ENCODE peak calls at places on chromosomes 12 and 14, in eight cellular contexts. One of them, this sample, is unnamed.
A peak's percentile ranks its signal among the peaks of the same experiment; 100 is the strongest.

GRCh38 chr14:61368061-61368710 is 46.8 kb downstream of the PRKCH start:
- DNase-seq in body of pancreas: no peak
- DNase-seq in T-helper 1 cell: no peak
- DNase-seq in activated CD8-positive, alpha-beta memory T cell treated with anti-CD3 and anti-CD28 coated beads for 48 hours: no peak
- DNase-seq in posterior vena cava: no peak
- DNase-seq in D341Med: no peak
- DNase-seq in stimulated activated CD8-positive, alpha-beta memory T cell treated with anti-CD3 and anti-CD28 coated beads, Interleukin-2, amount 100 ng/mL, for 1 hour: no peak
- DNase-seq in AG10803: no peak
- DNase-seq in this sample: no peak

GRCh38 chr12:27014859-27015729 is 910 bp upstream of the TM7SF3 start:
- DNase-seq in stimulated activated CD8-positive, alpha-beta memory T cell treated with anti-CD3 and anti-CD28 coated beads, Interleukin-2, amount 100 ng/mL, for 1 hour: no peak
- DNase-seq in D341Med: no peak
- DNase-seq in AG10803: no peak
- DNase-seq in posterior vena cava: no peak
- DNase-seq in activated CD8-positive, alpha-beta memory T cell treated with anti-CD3 and anti-CD28 coated beads for 48 hours: no peak
- DNase-seq in body of pancreas: no peak
- DNase-seq in T-helper 1 cell: no peak
- DNase-seq in this sample: peak; percentile 72

GRCh38 chr14:65429757-65430156 is 17.2 kb downstream of the FUT8 start:
- DNase-seq in stimulated activated CD8-positive, alpha-beta memory T cell treated with anti-CD3 and anti-CD28 coated beads, Interleukin-2, amount 100 ng/mL, for 1 hour: no peak
- DNase-seq in body of pancreas: no peak
- DNase-seq in activated CD8-positive, alpha-beta memory T cell treated with anti-CD3 and anti-CD28 coated beads for 48 hours: no peak
- DNase-seq in posterior vena cava: no peak
- DNase-seq in T-helper 1 cell: no peak
- DNase-seq in D341Med: no peak
- DNase-seq in AG10803: no peak
- DNase-seq in this sample: no peak

GRCh38 chr12:107549786-107550480 is 135.7 kb upstream of the PWP1 start:
- DNase-seq in stimulated activated CD8-positive, alpha-beta memory T cell treated with anti-CD3 and anti-CD28 coated beads, Interleukin-2, amount 100 ng/mL, for 1 hour: no peak
- DNase-seq in AG10803: no peak
- DNase-seq in T-helper 1 cell: no peak
- DNase-seq in activated CD8-positive, alpha-beta memory T cell treated with anti-CD3 and anti-CD28 coated beads for 48 hours: no peak
- DNase-seq in body of pancreas: no peak
- DNase-seq in posterior vena cava: no peak
- DNase-seq in D341Med: no peak
- DNase-seq in this sample: no peak

GRCh38 chr14:77053046-77053841 is 24.7 kb upstream of the IRF2BPL start:
- DNase-seq in activated CD8-positive, alpha-beta memory T cell treated with anti-CD3 and anti-CD28 coated beads for 48 hours: peak; percentile 57
- DNase-seq in body of pancreas: peak; percentile 73
- DNase-seq in T-helper 1 cell: peak; percentile 63
- DNase-seq in D341Med: peak; percentile 91
- DNase-seq in AG10803: peak; percentile 70
- DNase-seq in posterior vena cava: peak; percentile 88
- DNase-seq in stimulated activated CD8-positive, alpha-beta memory T cell treated with anti-CD3 and anti-CD28 coated beads, Interleukin-2, amount 100 ng/mL, for 1 hour: peak; percentile 72
- DNase-seq in this sample: peak; percentile 85

GRCh38 chr12:67222302-67222701 is 46.9 kb upstream of the CAND1 start:
- DNase-seq in posterior vena cava: no peak
- DNase-seq in T-helper 1 cell: no peak
- DNase-seq in AG10803: peak; percentile 6
- DNase-seq in D341Med: peak; percentile 38
- DNase-seq in body of pancreas: peak; percentile 11
- DNase-seq in stimulated activated CD8-positive, alpha-beta memory T cell treated with anti-CD3 and anti-CD28 coated beads, Interleukin-2, amount 100 ng/mL, for 1 hour: no peak
- DNase-seq in activated CD8-positive, alpha-beta memory T cell treated with anti-CD3 and anti-CD28 coated beads for 48 hours: no peak
- DNase-seq in this sample: peak; percentile 16

GRCh38 chr12:16603916-16604575 is 1.9 kb downstream of the LMO3 start:
- DNase-seq in posterior vena cava: no peak
- DNase-seq in T-helper 1 cell: no peak
- DNase-seq in AG10803: no peak
- DNase-seq in activated CD8-positive, alpha-beta memory T cell treated with anti-CD3 and anti-CD28 coated beads for 48 hours: no peak
- DNase-seq in D341Med: no peak
- DNase-seq in body of pancreas: peak; percentile 15
- DNase-seq in stimulated activated CD8-positive, alpha-beta memory T cell treated with anti-CD3 and anti-CD28 coated beads, Interleukin-2, amount 100 ng/mL, for 1 hour: no peak
- DNase-seq in this sample: peak; percentile 23

GRCh38 chr12:6171409-6172015 is 28.7 kb upstream of the CD9 start:
- DNase-seq in posterior vena cava: peak; percentile 84
- DNase-seq in AG10803: no peak
- DNase-seq in activated CD8-positive, alpha-beta memory T cell treated with anti-CD3 and anti-CD28 coated beads for 48 hours: no peak
- DNase-seq in T-helper 1 cell: no peak
- DNase-seq in D341Med: no peak
- DNase-seq in body of pancreas: no peak
- DNase-seq in stimulated activated CD8-positive, alpha-beta memory T cell treated with anti-CD3 and anti-CD28 coated beads, Interleukin-2, amount 100 ng/mL, for 1 hour: no peak
- DNase-seq in this sample: no peak

GRCh38 chr12:42589465-42590323 is at the start of gene PRICKLE1:
- DNase-seq in D341Med: peak; percentile 94
- DNase-seq in activated CD8-positive, alpha-beta memory T cell treated with anti-CD3 and anti-CD28 coated beads for 48 hours: peak; percentile 2
- DNase-seq in AG10803: peak; percentile 36
- DNase-seq in body of pancreas: peak; percentile 49
- DNase-seq in posterior vena cava: peak; percentile 83
- DNase-seq in stimulated activated CD8-positive, alpha-beta memory T cell treated with anti-CD3 and anti-CD28 coated beads, Interleukin-2, amount 100 ng/mL, for 1 hour: no peak
- DNase-seq in T-helper 1 cell: no peak
- DNase-seq in this sample: peak; percentile 61

GRCh38 chr12:51872689-51872981 is 15.3 kb upstream of the ANKRD33 start:
- DNase-seq in body of pancreas: no peak
- DNase-seq in D341Med: no peak
- DNase-seq in stimulated activated CD8-positive, alpha-beta memory T cell treated with anti-CD3 and anti-CD28 coated beads, Interleukin-2, amount 100 ng/mL, for 1 hour: no peak
- DNase-seq in T-helper 1 cell: no peak
- DNase-seq in posterior vena cava: no peak
- DNase-seq in activated CD8-positive, alpha-beta memory T cell treated with anti-CD3 and anti-CD28 coated beads for 48 hours: no peak
- DNase-seq in AG10803: no peak
- DNase-seq in this sample: no peak

GRCh38 chr14:99155173-99155777 is 116.7 kb downstream of the BCL11B start:
- DNase-seq in D341Med: no peak
- DNase-seq in T-helper 1 cell: no peak
- DNase-seq in AG10803: peak; percentile 48
- DNase-seq in stimulated activated CD8-positive, alpha-beta memory T cell treated with anti-CD3 and anti-CD28 coated beads, Interleukin-2, amount 100 ng/mL, for 1 hour: no peak
- DNase-seq in activated CD8-positive, alpha-beta memory T cell treated with anti-CD3 and anti-CD28 coated beads for 48 hours: no peak
- DNase-seq in posterior vena cava: no peak
- DNase-seq in body of pancreas: no peak
- DNase-seq in this sample: no peak

GRCh38 chr12:28575593-28576205 is 385.4 kb downstream of the CCDC91 start:
- DNase-seq in activated CD8-positive, alpha-beta memory T cell treated with anti-CD3 and anti-CD28 coated beads for 48 hours: no peak
- DNase-seq in D341Med: no peak
- DNase-seq in T-helper 1 cell: no peak
- DNase-seq in AG10803: no peak
- DNase-seq in posterior vena cava: no peak
- DNase-seq in body of pancreas: no peak
- DNase-seq in stimulated activated CD8-positive, alpha-beta memory T cell treated with anti-CD3 and anti-CD28 coated beads, Interleukin-2, amount 100 ng/mL, for 1 hour: no peak
- DNase-seq in this sample: no peak

This sample was measured in NCI-H82.